ENCODE peak calls at places on chromosomes 11 and 22, in seven cellular contexts. K, H, W, D, R, U and Z are unnamed samples.

GRCh38 chr11:74937696-74938475 is 11.0 kb downstream of the XRRA1 start:
- DNase-seq in K (no peak), H (no peak), W (no peak), D (no peak), R (no peak), U (no peak), Z (no peak)

GRCh38 chr22:41106122-41106968 is 14.0 kb downstream of the EP300 start:
- DNase-seq in K (no peak), H (no peak), W (no peak), D (no peak), R (no peak), U (no peak), Z (no peak)

GRCh38 chr11:9842923-9843322 is 179.0 kb downstream of the SWAP70 start:
- DNase-seq in K (no peak), H (no peak), W (no peak), D (no peak), R (no peak), U (no peak), Z (no peak)

GRCh38 chr22:25081409-25081824 is 118.2 kb upstream of the CRYBB3 start:
- DNase-seq in K (no peak), H (peak), W (no peak), D (peak), R (peak), U (peak), Z (no peak)

GRCh38 chr11:28899706-28900105 is 791.5 kb downstream of the METTL15 start:
- DNase-seq in K (no peak), H (no peak), W (no peak), D (no peak), R (no peak), U (no peak), Z (no peak)

GRCh38 chr11:66849501-66850234 is 6.4 kb downstream of the RCE1 start:
- DNase-seq in K (no peak), H (no peak), W (peak), D (no peak), R (no peak), U (no peak), Z (no peak)

GRCh38 chr22:43376765-43377485 is 33.8 kb upstream of the SCUBE1 start:
- DNase-seq in K (no peak), H (no peak), W (no peak), D (no peak), R (no peak), U (peak), Z (no peak)

GRCh38 chr22:28181332-28181731 is 262.3 kb upstream of the PITPNB start:
- DNase-seq in K (no peak), H (no peak), W (no peak), D (no peak), R (no peak), U (no peak), Z (no peak)

GRCh38 chr11:20087118-20087521 is 73.2 kb downstream of the DBX1 start:
- DNase-seq in K (no peak), H (no peak), W (no peak), D (no peak), R (no peak), U (no peak), Z (no peak)

GRCh38 chr11:26930518-26931247 is 63.2 kb upstream of the FIBIN start:
- DNase-seq in K (no peak), H (no peak), W (no peak), D (no peak), R (no peak), U (no peak), Z (no peak)

GRCh38 chr11:66359662-66360087 is 11.9 kb downstream of the SLC29A2 start:
- DNase-seq in K (no peak), H (no peak), W (no peak), D (peak), R (no peak), U (no peak), Z (no peak)

GRCh38 chr22:30045901-30046715 is 34.2 kb upstream of the HORMAD2 start:
- DNase-seq in K (no peak), H (no peak), W (peak), D (no peak), R (no peak), U (no peak), Z (no peak)

GRCh38 chr22:41619979-41620645 is 731 bp downstream of the DESI1 start:
- DNase-seq in K (peak), H (peak), W (peak), D (peak), R (peak), U (peak), Z (peak)

GRCh38 chr22:50139843-50140415 is 30.6 kb upstream of the PANX2 start:
- DNase-seq in K (no peak), H (no peak), W (no peak), D (no peak), R (peak), U (no peak), Z (no peak)

GRCh38 chr11:2435288-2436012 is 8.9 kb downstream of the TRPM5 start:
- DNase-seq in K (no peak), H (no peak), W (no peak), D (no peak), R (no peak), U (no peak), Z (no peak)

GRCh38 chr22:47782461-47783075 is 1020.1 kb downstream of the TBC1D22A start:
- DNase-seq in K (no peak), H (no peak), W (no peak), D (no peak), R (no peak), U (no peak), Z (no peak)

GRCh38 chr11:30936476-30936875 is 350.3 kb upstream of the MPPED2 start:
- DNase-seq in K (no peak), H (no peak), W (no peak), D (no peak), R (no peak), U (no peak), Z (no peak)

GRCh38 chr11:68128682-68129327 is 7.6 kb upstream of the CHKA start:
- DNase-seq in K (peak), H (no peak), W (peak), D (peak), R (no peak), U (no peak), Z (peak)

GRCh38 chr11:69265911-69266510 is 27.9 kb upstream of the MYEOV start:
- DNase-seq in K (no peak), H (no peak), W (no peak), D (no peak), R (no peak), U (no peak), Z (no peak)

GRCh38 chr22:37283393-37283937 is 1.2 kb downstream of the CYTH4 start:
- DNase-seq in K (no peak), H (peak), W (no peak), D (peak), R (no peak), U (no peak), Z (no peak)

GRCh38 chr11:120331301-120331966 is 4.8 kb upstream of the ARHGEF12 start:
- DNase-seq in K (peak), H (no peak), W (no peak), D (no peak), R (peak), U (no peak), Z (peak)

GRCh38 chr11:60514055-60514454 is 1.1 kb upstream of the MS4A13 start:
- DNase-seq in K (no peak), H (no peak), W (no peak), D (no peak), R (no peak), U (no peak), Z (no peak)

GRCh38 chr22:35541254-35541748 is 670 bp downstream of the RASD2 start:
- DNase-seq in K (no peak), H (no peak), W (no peak), D (peak), R (no peak), U (no peak), Z (no peak)

GRCh38 chr11:110445428-110445827 is 15.7 kb downstream of the FDX1 start:
- DNase-seq in K (no peak), H (no peak), W (no peak), D (no peak), R (no peak), U (no peak), Z (no peak)

GRCh38 chr22:25448435-25449051 is 115.9 kb upstream of the GRK3 start:
- DNase-seq in K (no peak), H (peak), W (no peak), D (peak), R (no peak), U (no peak), Z (no peak)

GRCh38 chr11:59667812-59668187 is 1.0 kb downstream of the PATL1 start:
- DNase-seq in K (no peak), H (no peak), W (no peak), D (no peak), R (no peak), U (no peak), Z (no peak)

GRCh38 chr11:6672006-6672405 is 11.1 kb downstream of the MRPL17 start:
- DNase-seq in K (no peak), H (no peak), W (no peak), D (no peak), R (no peak), U (no peak), Z (no peak)

GRCh38 chr22:50544746-50545253 is 899 bp upstream of the KLHDC7B start:
- DNase-seq in K (no peak), H (peak), W (no peak), D (no peak), R (no peak), U (no peak), Z (no peak)

GRCh38 chr11:26578998-26579635 is 7.1 kb upstream of the MUC15 start:
- DNase-seq in K (no peak), H (no peak), W (no peak), D (no peak), R (no peak), U (no peak), Z (no peak)

GRCh38 chr11:74720596-74721478 is 10.4 kb downstream of the CHRDL2 start:
- DNase-seq in K (peak), H (peak), W (peak), D (peak), R (no peak), U (no peak), Z (peak)

GRCh38 chr11:121385693-121386092 is 66.4 kb upstream of the SORL1 start:
- DNase-seq in K (no peak), H (no peak), W (no peak), D (no peak), R (no peak), U (no peak), Z (no peak)

GRCh38 chr11:96389604-96390402 is at the start of the genes CCDC82 and JRKL:
- DNase-seq in K (peak), H (peak), W (peak), D (peak), R (peak), U (peak), Z (peak)

GRCh38 chr11:118705111-118705741 is 25.8 kb upstream of the TREH start:
- DNase-seq in K (no peak), H (no peak), W (no peak), D (no peak), R (no peak), U (peak), Z (no peak)

GRCh38 chr11:126405906-126406305 is 50.4 kb downstream of the ST3GAL4 start:
- DNase-seq in K (no peak), H (peak), W (no peak), D (no peak), R (no peak), U (no peak), Z (no peak)

GRCh38 chr11:117875397-117876048 is 935 bp downstream of the FXYD6 start:
- DNase-seq in K (no peak), H (no peak), W (peak), D (peak), R (peak), U (no peak), Z (peak)

GRCh38 chr22:43901976-43902643 is 10.3 kb upstream of the PNPLA5 start:
- DNase-seq in K (no peak), H (no peak), W (no peak), D (no peak), R (no peak), U (no peak), Z (no peak)

GRCh38 chr22:27835446-27835845 is 33.9 kb upstream of the MN1 start:
- DNase-seq in K (no peak), H (no peak), W (peak), D (no peak), R (no peak), U (no peak), Z (no peak)

GRCh38 chr11:43708776-43709175 is 28.2 kb downstream of the HSD17B12 start:
- DNase-seq in K (no peak), H (no peak), W (no peak), D (peak), R (no peak), U (no peak), Z (no peak)

GRCh38 chr11:132981146-132981956 is 551.0 kb downstream of the OPCML start:
- DNase-seq in K (no peak), H (no peak), W (no peak), D (no peak), R (no peak), U (no peak), Z (no peak)